ENCODE peak calls at places on chromosomes 5 and 9, in seven cellular contexts. L is mesendoderm, M is mesenchymal stem cell, S is H9, Y is IMR-90, G is H1, H is trophoblast cell. K is an unnamed sample.

GRCh38 chr9:137012694-137013570 is 15.1 kb downstream of the ABCA2 start:
- DNase-seq in L (no peak), M (no peak), S (peak), Y (no peak), G (peak), H (no peak), K (no peak)

GRCh38 chr5:31049933-31050704 is 143.4 kb upstream of the CDH6 start:
- DNase-seq in L (peak), M (peak), S (no peak), Y (peak), G (no peak), H (no peak), K (no peak)

GRCh38 chr9:102445906-102446305 is 549.2 kb upstream of the CYLC2 start:
- DNase-seq in L (no peak), M (no peak), S (no peak), Y (no peak), G (no peak), H (no peak), K (no peak)

GRCh38 chr9:113361304-113362018 is 12.1 kb downstream of the BSPRY start:
- DNase-seq in L (no peak), M (no peak), S (no peak), Y (peak), G (no peak), H (no peak), K (no peak)

GRCh38 chr5:37839441-37840035 is 303 bp downstream of the GDNF start:
- DNase-seq in L (peak), M (peak), S (no peak), Y (peak), G (peak), H (peak), K (no peak)

GRCh38 chr9:103397868-103398600 is 402.9 kb downstream of the CYLC2 start:
- DNase-seq in L (peak), M (no peak), S (peak), Y (no peak), G (peak), H (peak), K (peak)

GRCh38 chr9:73200694-73201432 is 49.2 kb downstream of the ANXA1 start:
- DNase-seq in L (peak), M (peak), S (no peak), Y (peak), G (no peak), H (peak), K (peak)

GRCh38 chr9:77810637-77811119 is 162.6 kb upstream of the GNA14 start:
- DNase-seq in L (no peak), M (no peak), S (no peak), Y (no peak), G (no peak), H (no peak), K (no peak)

GRCh38 chr9:114908104-114908621 is 22.2 kb downstream of the TNFSF8 start:
- DNase-seq in L (peak), M (peak), S (peak), Y (peak), G (no peak), H (peak), K (no peak)

GRCh38 chr5:14057289-14057688 is 85.9 kb upstream of the TRIO start:
- DNase-seq in L (no peak), M (no peak), S (no peak), Y (no peak), G (no peak), H (no peak), K (no peak)

GRCh38 chr5:82023530-82024095 is 51.8 kb downstream of the ATG10 start:
- DNase-seq in L (no peak), M (peak), S (no peak), Y (peak), G (no peak), H (no peak), K (no peak)

GRCh38 chr5:35319231-35320002 is 89.1 kb upstream of the PRLR start:
- DNase-seq in L (no peak), M (peak), S (no peak), Y (peak), G (no peak), H (peak), K (no peak)

GRCh38 chr5:67617051-67617450 is 420.5 kb upstream of the CD180 start:
- DNase-seq in L (peak), M (no peak), S (no peak), Y (no peak), G (no peak), H (peak), K (no peak)

GRCh38 chr9:125085703-125086477 is 57.4 kb downstream of the SCAI start:
- DNase-seq in L (no peak), M (no peak), S (no peak), Y (no peak), G (no peak), H (no peak), K (no peak)

GRCh38 chr5:146409081-146409671 is 38.0 kb upstream of the TCERG1 start:
- DNase-seq in L (peak), M (no peak), S (no peak), Y (peak), G (no peak), H (no peak), K (peak)

GRCh38 chr5:34519489-34520220 is 136.5 kb upstream of the RAI14 start:
- DNase-seq in L (no peak), M (no peak), S (no peak), Y (peak), G (no peak), H (no peak), K (no peak)

GRCh38 chr5:95673076-95673475 is 9.7 kb downstream of the SPATA9 start:
- DNase-seq in L (peak), M (peak), S (no peak), Y (peak), G (no peak), H (peak), K (no peak)

GRCh38 chr5:149002053-149002452 is 60.8 kb downstream of the SH3TC2 start:
- DNase-seq in L (peak), M (peak), S (peak), Y (peak), G (no peak), H (peak), K (peak)

GRCh38 chr5:143495124-143495523 is 91.6 kb upstream of the NR3C1 start:
- DNase-seq in L (no peak), M (peak), S (no peak), Y (peak), G (no peak), H (peak), K (no peak)

DNA sequence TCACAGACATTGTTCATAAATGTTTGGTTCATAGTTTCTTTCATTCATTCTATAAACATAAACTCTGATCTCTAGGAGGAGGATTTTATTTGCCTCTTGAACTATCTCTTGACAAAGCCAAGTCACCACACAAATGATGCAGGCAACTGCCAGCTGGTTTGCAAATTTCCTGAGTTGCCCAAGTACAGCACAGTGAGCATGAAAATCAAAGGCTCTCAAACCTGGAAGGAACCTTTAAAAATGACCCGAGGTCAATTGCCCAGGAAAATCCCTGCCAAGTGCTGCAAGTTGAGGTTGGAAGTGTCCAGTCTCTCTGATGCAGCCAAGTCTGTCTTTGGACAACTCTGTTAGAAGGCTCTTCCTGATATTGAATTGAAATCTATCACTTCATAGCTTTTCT is 158.9 kb downstream of the SNX18 start:
- DNase-seq in L (no peak), M (peak), S (no peak), Y (peak), G (no peak), H (no peak), K (no peak)
- H3K18ac ChIP-seq in L (no peak), M (no peak), S (no peak), Y (peak), G (no peak), H (no peak), K (no peak)

GRCh38 chr9:96555567-96556386 is 63.9 kb downstream of the CDC14B start:
- DNase-seq in L (no peak), M (peak), S (no peak), Y (peak), G (no peak), H (peak), K (no peak)

GRCh38 chr9:96556701-96557461 is 62.8 kb downstream of the CDC14B start:
- DNase-seq in L (peak), M (no peak), S (no peak), Y (no peak), G (no peak), H (no peak), K (no peak)

GRCh38 chr9:96554801-96555566 is 64.7 kb downstream of the CDC14B start:
- DNase-seq in L (no peak), M (peak), S (no peak), Y (peak), G (no peak), H (no peak), K (no peak)

GRCh38 chr9:96559339-96559943 is 60.2 kb downstream of the CDC14B start:
- DNase-seq in L (no peak), M (no peak), S (no peak), Y (no peak), G (no peak), H (no peak), K (no peak)

GRCh38 chr9:96557921-96558320 is 61.7 kb downstream of the CDC14B start:
- DNase-seq in L (no peak), M (no peak), S (no peak), Y (no peak), G (no peak), H (no peak), K (no peak)
- H3K18ac ChIP-seq in L (no peak), M (no peak), S (no peak), Y (no peak), G (no peak), H (no peak), K (no peak)

DNA sequence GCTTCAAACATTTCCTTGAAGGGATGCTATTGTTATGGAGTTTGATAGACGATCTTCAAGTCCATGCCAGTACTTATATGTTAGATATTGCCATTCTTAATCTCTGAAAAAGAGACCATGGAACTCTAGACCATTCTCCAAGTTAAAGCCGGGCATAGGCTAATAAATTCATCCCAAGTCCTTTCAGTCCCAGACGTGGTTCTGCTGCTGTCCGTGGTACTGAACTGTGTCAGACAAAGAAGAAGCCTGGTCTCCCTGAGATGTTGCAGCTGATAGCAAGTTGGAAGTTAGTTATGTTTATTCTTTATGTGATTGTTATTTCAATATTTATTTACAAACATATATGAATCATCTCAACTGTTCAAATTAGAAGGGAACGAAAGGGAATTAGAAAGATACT is 158.7 kb downstream of the NMUR2 start:
- DNase-seq in L (peak), M (peak), S (peak), Y (peak), G (peak), H (peak), K (peak)
- H3K18ac ChIP-seq in L (no peak), M (no peak), S (no peak), Y (no peak), G (no peak), H (no peak), K (no peak)

GRCh38 chr5:124808842-124809268 is 62.4 kb upstream of the ZNF608 start:
- DNase-seq in L (no peak), M (no peak), S (no peak), Y (no peak), G (no peak), H (no peak), K (no peak)
- H3K18ac ChIP-seq in L (no peak), M (no peak), S (no peak), Y (no peak), G (no peak), H (no peak), K (peak)

GRCh38 chr9:24011206-24011605 is 185.2 kb upstream of the ELAVL2 start:
- DNase-seq in L (peak), M (no peak), S (no peak), Y (no peak), G (no peak), H (no peak), K (no peak)

DNA sequence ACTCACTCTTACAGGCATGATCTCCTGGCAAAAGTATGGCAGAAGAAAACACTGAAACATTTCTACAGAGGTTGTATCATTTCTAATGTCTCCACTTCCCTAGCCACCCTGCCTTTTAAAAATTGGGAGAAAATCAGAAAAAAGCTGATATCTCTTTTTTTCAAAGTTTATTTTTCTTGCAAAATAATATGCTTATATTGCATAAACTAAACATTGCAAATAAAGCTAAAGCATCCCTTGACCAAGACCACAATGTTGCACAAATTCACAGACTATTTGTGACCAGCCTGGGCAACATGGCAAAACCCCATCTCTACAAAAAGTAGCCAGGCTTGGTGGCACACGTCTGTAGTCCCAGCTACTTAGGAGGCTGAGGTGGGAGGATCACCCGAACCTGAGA is 183.3 kb upstream of the ELAVL2 start:
- DNase-seq in L (no peak), M (no peak), S (no peak), Y (no peak), G (no peak), H (no peak), K (no peak)
- H3K18ac ChIP-seq in L (no peak), M (no peak), S (no peak), Y (no peak), G (no peak), H (no peak), K (no peak)

DNA sequence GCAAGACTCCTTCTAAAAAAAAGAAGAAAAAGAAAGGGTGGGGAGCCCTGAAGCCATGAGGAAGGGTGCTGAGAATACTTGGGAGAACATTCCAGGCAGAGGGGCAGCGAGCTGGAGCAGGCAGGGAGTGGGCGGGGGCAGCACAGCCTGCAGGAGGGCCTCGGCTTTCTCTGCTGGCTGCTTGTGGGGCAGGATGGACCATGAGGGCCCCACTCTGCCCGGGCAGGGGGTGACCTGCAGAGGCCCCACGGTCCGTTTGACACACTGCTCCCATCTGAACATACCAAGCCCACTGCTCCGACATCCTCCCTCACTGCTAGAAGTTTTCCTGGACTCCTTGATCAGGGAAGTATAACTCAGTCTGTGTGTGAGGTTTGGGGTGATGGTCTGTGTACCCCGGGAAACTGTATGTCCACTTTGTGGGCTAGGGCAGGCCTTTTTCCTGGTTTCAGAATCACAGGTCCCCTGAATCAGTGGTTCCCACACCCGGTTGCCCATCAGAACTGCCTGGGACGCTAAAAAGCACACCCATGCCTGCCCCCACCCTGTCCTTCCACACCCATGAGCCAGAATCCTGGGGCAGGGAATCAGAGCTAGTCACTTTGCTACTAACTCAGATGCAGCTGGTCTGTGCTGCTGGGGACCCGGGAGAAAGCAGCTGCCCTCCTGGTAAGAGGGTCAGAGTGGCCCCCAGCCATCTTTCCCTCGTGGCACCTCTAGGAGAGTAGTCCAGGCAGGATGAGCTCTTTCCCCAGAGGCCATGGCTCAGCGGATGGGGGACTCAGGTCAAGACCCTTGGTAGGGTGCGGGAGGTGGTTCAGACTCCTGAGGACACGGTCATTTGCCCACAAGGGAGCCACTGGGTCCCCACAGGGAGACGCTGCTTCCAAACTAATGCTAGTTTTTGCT is 11.5 kb upstream of the NUP214 start:
- DNase-seq in L (no peak), M (no peak), S (no peak), Y (no peak), G (no peak), H (no peak), K (no peak)
- H3K18ac ChIP-seq in L (no peak), M (no peak), S (no peak), Y (no peak), G (no peak), H (no peak), K (peak)

K was measured in neuronal stem cell.